ENCODE peak calls at places on chromosome 19, in ten cellular contexts. X is tibial artery; Q is CD8-positive, alpha-beta T cell; I is H9; S is stomach; T is NCI-H1105 treated with DMSO at 0.1 percent for 48 hours; O is cardiac muscle cell; J is stimulated activated CD4-positive, alpha-beta T cell treated with anti-CD3 and anti-CD28 coated beads, TNF-alpha, amount 100 ng/mL, for 4 hours; E is T-helper 17 cell; R is GDM1. Y is an unnamed sample.

GRCh38 chr19:3343619-3344502 is 22.5 kb upstream of the NFIC start:
- DNase-seq in X (peak), Q (peak), I (peak), S (peak), T (no peak), O (peak), J (no peak), E (peak), R (peak), Y (peak)

GRCh38 chr19:2775556-2776430 is 7.3 kb downstream of the SGTA start:
- DNase-seq in X (peak), Q (peak), I (no peak), S (peak), T (no peak), O (peak), J (peak), E (peak), R (peak), Y (peak)

GRCh38 chr19:4597975-4598671 is 38.6 kb upstream of the SEMA6B start:
- DNase-seq in X (no peak), Q (peak), I (peak), S (peak), T (peak), O (peak), J (peak), E (peak), R (peak), Y (peak)

GRCh38 chr19:35931874-35932202 is 4.3 kb upstream of the LRFN3 start:
- DNase-seq in X (no peak), Q (no peak), I (no peak), S (no peak), T (no peak), O (no peak), J (no peak), E (no peak), R (no peak), Y (no peak)

GRCh38 chr19:48969276-48970138 is 4.4 kb downstream of the FTL start:
- DNase-seq in X (no peak), Q (no peak), I (peak), S (no peak), T (no peak), O (no peak), J (no peak), E (no peak), R (peak), Y (peak)

GRCh38 chr19:40893112-40893511 is 11.1 kb upstream of the CYP2A7 start:
- DNase-seq in X (no peak), Q (no peak), I (no peak), S (no peak), T (no peak), O (no peak), J (no peak), E (no peak), R (no peak), Y (no peak)

GRCh38 chr19:41431426-41432386 is 4.5 kb upstream of the B3GNT8 start:
- DNase-seq in X (no peak), Q (no peak), I (no peak), S (no peak), T (no peak), O (peak), J (no peak), E (no peak), R (peak), Y (peak)

GRCh38 chr19:35044317-35045117 is 3.0 kb downstream of the HPN start:
- DNase-seq in X (no peak), Q (peak), I (peak), S (peak), T (peak), O (peak), J (peak), E (peak), R (peak), Y (peak)

GRCh38 chr19:35248310-35249145 is at the start of gene LSR:
- DNase-seq in X (no peak), Q (peak), I (peak), S (peak), T (peak), O (no peak), J (peak), E (peak), R (no peak), Y (no peak)

GRCh38 chr19:3573162-3573857 is 566 bp downstream of the HMG20B start:
- DNase-seq in X (no peak), Q (no peak), I (no peak), S (peak), T (no peak), O (no peak), J (no peak), E (no peak), R (no peak), Y (no peak)

GRCh38 chr19:40778865-40779284 is 828 bp downstream of the RAB4B start:
- DNase-seq in X (no peak), Q (no peak), I (no peak), S (no peak), T (no peak), O (no peak), J (no peak), E (no peak), R (no peak), Y (peak)

Y was measured in MV-4-11.